ENCODE peak calls at places on chromosomes 7 and 10, in ten cellular contexts. Z is stomach, P is EL, Y is sigmoid colon, A is RCC 7860, H is NCI-H345, K is GM23248, Q is LoVo, O is progenitor cell of endocrine pancreas, X is HS-5. R is an unnamed sample.
A peak's percentile ranks its signal among the peaks of the same experiment; 100 is the strongest.

GRCh38 chr7:42805601-42806000 is 106.3 kb downstream of the C7orf25 start:
- DNase-seq in K (no peak), A (no peak), H (no peak), Q (no peak), P (peak; percentile 4), O (no peak), X (no peak), Z (no peak), Y (no peak), R (no peak)

GRCh38 chr10:20059084-20059835 is 243.0 kb downstream of the PLXDC2 start:
- DNase-seq in P (no peak), Y (no peak), Z (no peak), Q (no peak), O (no peak), A (no peak), H (no peak), K (no peak), X (no peak), R (no peak)

GRCh38 chr7:40680657-40681056 is 545.9 kb downstream of the SUGCT start:
- DNase-seq in A (peak; percentile 41), X (no peak), Q (peak; percentile 53), P (peak; percentile 20), H (no peak), Z (no peak), O (no peak), K (peak; percentile 38), Y (no peak), R (no peak)

GRCh38 chr10:6578221-6579192 is 1.6 kb downstream of the PRKCQ start:
- DNase-seq in A (no peak), K (no peak), O (no peak), Z (no peak), Y (no peak), H (no peak), X (no peak), P (no peak), Q (no peak), R (no peak)

GRCh38 chr10:119658274-119658673 is 7.1 kb downstream of the BAG3 start:
- DNase-seq in Y (peak; percentile 97), P (peak; percentile 96), K (peak; percentile 99), O (no peak), Q (no peak), A (peak; percentile 85), H (no peak), Z (peak; percentile 85), X (no peak), R (peak; percentile 90)

GRCh38 chr7:155581954-155582353 is 35.6 kb upstream of the CNPY1 start:
- DNase-seq in H (no peak), O (no peak), Y (no peak), X (no peak), P (no peak), A (no peak), K (no peak), Q (no peak), Z (no peak), R (peak; percentile 34)

GRCh38 chr10:92075829-92076228 is 152.3 kb downstream of the BTAF1 start:
- DNase-seq in H (no peak), Z (no peak), K (no peak), O (no peak), A (no peak), X (no peak), Y (no peak), P (no peak), Q (no peak), R (no peak)

GRCh38 chr7:141076377-141076776 is 2.5 kb downstream of the TMEM178B start:
- DNase-seq in Y (no peak), O (no peak), X (no peak), Q (no peak), K (no peak), P (no peak), A (peak; percentile 52), H (peak; percentile 87), Z (no peak), R (no peak)

GRCh38 chr7:20454202-20454601 is 123.5 kb downstream of the ITGB8 start:
- DNase-seq in P (no peak), Y (no peak), Z (no peak), X (no peak), Q (no peak), H (no peak), K (no peak), O (no peak), A (no peak), R (no peak)

GRCh38 chr10:58755688-58756087 is 243.0 kb downstream of the BICC1 start:
- DNase-seq in H (no peak), O (no peak), Q (peak; percentile 23), K (peak; percentile 94), P (peak; percentile 72), Z (no peak), X (peak; percentile 15), Y (peak; percentile 75), A (peak; percentile 54), R (no peak)

GRCh38 chr10:43255644-43256431 is 11.0 kb downstream of the RASGEF1A start:
- DNase-seq in P (peak; percentile 20), H (no peak), Y (no peak), Q (no peak), X (no peak), A (no peak), Z (peak; percentile 27), O (peak; percentile 9), K (peak; percentile 56), R (peak; percentile 63)

GRCh38 chr7:135924302-135924701 is 52.9 kb downstream of the MTPN start:
- DNase-seq in O (no peak), K (no peak), X (no peak), Y (no peak), A (no peak), Z (no peak), H (no peak), P (peak; percentile 9), Q (no peak), R (no peak)

GRCh38 chr10:33320288-33320687 is 14.2 kb downstream of the NRP1 start:
- DNase-seq in P (no peak), A (no peak), Z (no peak), Q (no peak), K (no peak), X (no peak), H (no peak), Y (no peak), O (no peak), R (no peak)

GRCh38 chr7:47478926-47479791 is 102.8 kb downstream of the TNS3 start:
- DNase-seq in H (no peak), Q (no peak), O (no peak), K (no peak), A (no peak), X (no peak), P (no peak), Y (no peak), Z (no peak), R (no peak)

GRCh38 chr10:18406136-18406535 is 245.3 kb downstream of the NSUN6 start:
- DNase-seq in O (no peak), K (no peak), Q (peak; percentile 20), H (no peak), Y (no peak), A (no peak), X (no peak), P (no peak), Z (no peak), R (no peak)

GRCh38 chr7:27641576-27642230 is 21.0 kb downstream of the HIBADH start:
- DNase-seq in H (no peak), A (peak; percentile 62), Q (peak; percentile 27), P (peak; percentile 61), O (no peak), K (peak; percentile 38), Y (no peak), X (no peak), Z (no peak), R (no peak)

GRCh38 chr10:79982861-79983260 is 34.0 kb upstream of the SFTPD start:
- DNase-seq in O (no peak), Z (no peak), H (no peak), Y (no peak), P (no peak), Q (no peak), A (no peak), X (no peak), K (no peak), R (no peak)

GRCh38 chr7:889391-889790 is 13.0 kb downstream of the GET4 start:
- DNase-seq in Q (no peak), Y (no peak), K (no peak), Z (no peak), H (no peak), A (no peak), O (no peak), X (no peak), P (no peak), R (no peak)

GRCh38 chr7:30196408-30196807 is 61.6 kb downstream of the MTURN start:
- DNase-seq in X (no peak), A (no peak), Y (no peak), K (no peak), P (no peak), O (no peak), Q (no peak), H (no peak), Z (no peak), R (no peak)

GRCh38 chr10:60465801-60466200 is 76.1 kb upstream of the ANK3 start:
- DNase-seq in Z (no peak), Q (no peak), O (no peak), X (no peak), A (no peak), P (peak; percentile 47), H (no peak), K (peak; percentile 68), Y (no peak), R (no peak)

GRCh38 chr10:101006593-101007098 is 7.0 kb downstream of the LZTS2 start:
- DNase-seq in O (no peak), K (no peak), A (no peak), P (no peak), H (no peak), X (no peak), Q (no peak), Y (peak; percentile 86), Z (no peak), R (no peak)

GRCh38 chr10:43230909-43231522 is 35.8 kb downstream of the RASGEF1A start:
- DNase-seq in K (no peak), Q (no peak), H (no peak), Y (peak; percentile 52), P (no peak), X (no peak), O (peak; percentile 6), Z (no peak), A (no peak), R (peak; percentile 49)

GRCh38 chr7:5424689-5425506 is 1.3 kb upstream of the TNRC18 start:
- DNase-seq in O (no peak), K (peak; percentile 76), A (peak; percentile 31), P (peak; percentile 64), Y (peak; percentile 84), Z (peak; percentile 45), H (peak; percentile 51), Q (peak; percentile 44), X (no peak), R (peak; percentile 78)

GRCh38 chr7:47576031-47576908 is 5.6 kb downstream of the TNS3 start:
- DNase-seq in O (peak; percentile 41), K (peak; percentile 13), H (no peak), Q (peak; percentile 94), Z (peak; percentile 89), P (peak; percentile 66), A (peak; percentile 48), X (no peak), Y (peak; percentile 93), R (no peak)

GRCh38 chr7:139071683-139072082 is 35.8 kb upstream of the ZC3HAV1L start:
- DNase-seq in P (no peak), X (no peak), Q (no peak), H (no peak), A (no peak), O (no peak), Y (no peak), Z (no peak), K (no peak), R (no peak)

GRCh38 chr10:21169271-21169670 is 272.2 kb upstream of the NEBL start:
- DNase-seq in Q (no peak), O (no peak), Y (no peak), A (no peak), P (no peak), H (no peak), X (no peak), Z (no peak), K (no peak), R (no peak)

GRCh38 chr7:24942226-24942625 is 37.8 kb downstream of the OSBPL3 start:
- DNase-seq in P (no peak), Q (no peak), A (no peak), H (no peak), O (no peak), X (no peak), K (no peak), Z (no peak), Y (no peak), R (no peak)

R was measured in upper lobe of right lung.